ENCODE peak calls at places on chromosomes 7 and 10, in five cellular contexts. T is NCI-H510A treated with DMSO at 0.1 percent for 48 hours; L is activated naive CD8-positive, alpha-beta T cell treated with anti-CD3 and anti-CD28 coated beads, Interleukin-2, amount 10 ng/mL, durations not matched to agents 7 days and 5 days; B is mucosa of gallbladder; F is dorsolateral prefrontal cortex. K is an unnamed sample.

GRCh38 chr7:117279203-117279602 is 43.7 kb downstream of the WNT2 start:
- DNase-seq in T (no peak), L (no peak), B (no peak), F (no peak), K (no peak)

GRCh38 chr10:50393784-50394183 is 142.5 kb upstream of the ASAH2 start:
- DNase-seq in T (no peak), L (no peak), B (no peak), F (no peak), K (no peak)

GRCh38 chr7:116290740-116291139 is 80.4 kb downstream of the TES start:
- DNase-seq in T (no peak), L (no peak), B (no peak), F (no peak), K (no peak)

GRCh38 chr7:93171606-93172226 is 23.5 kb upstream of the SAMD9L start:
- DNase-seq in T (no peak), L (no peak), B (no peak), F (no peak), K (no peak)

GRCh38 chr7:25255603-25256320 is 27.5 kb upstream of the NPVF start:
- DNase-seq in T (no peak), L (no peak), B (no peak), F (no peak), K (no peak)

GRCh38 chr10:42926831-42927230 is 144.2 kb downstream of the BMS1 start:
- DNase-seq in T (no peak), L (no peak), B (no peak), F (no peak), K (no peak)

GRCh38 chr10:1241973-1242935 is 186.1 kb downstream of the WDR37 start:
- DNase-seq in T (no peak), L (no peak), B (no peak), F (no peak), K (no peak)

GRCh38 chr7:55132890-55133551 is 114.2 kb downstream of the EGFR start:
- DNase-seq in T (no peak), L (no peak), B (peak; percentile 81), F (no peak), K (no peak)

GRCh38 chr7:100065452-100066186 is 15.9 kb downstream of the ZNF3 start:
- DNase-seq in T (no peak), L (no peak), B (no peak), F (no peak), K (no peak)

K was measured in amygdala.